ENCODE peak calls at places on chromosome 6, in four cellular contexts. I, L, K and O are unnamed samples.

GRCh38 chr6:158654498-158654897 is 4.6 kb downstream of the SYTL3 start:
- DNase-seq in I (peak; percentile 60), L (no peak), K (no peak), O (peak; percentile 76)

GRCh38 chr6:88388589-88388988 is 222.4 kb upstream of the CNR1 start:
- DNase-seq in I (no peak), L (no peak), K (no peak), O (no peak)

GRCh38 chr6:16644540-16645250 is 116.6 kb downstream of the ATXN1 start:
- DNase-seq in I (no peak), L (no peak), K (no peak), O (no peak)

GRCh38 chr6:5213851-5214507 is 46.8 kb downstream of the LYRM4 start:
- DNase-seq in I (no peak), L (no peak), K (no peak), O (no peak)

GRCh38 chr6:170253910-170254269 is 37.0 kb downstream of the DLL1 start:
- DNase-seq in I (no peak), L (no peak), K (no peak), O (no peak)

GRCh38 chr6:3575701-3576100 is 118.9 kb upstream of the SLC22A23 start:
- DNase-seq in I (no peak), L (no peak), K (no peak), O (no peak)

GRCh38 chr6:167841981-167842380 is 15.3 kb downstream of the AFDN start:
- DNase-seq in I (no peak), L (no peak), K (no peak), O (no peak)

GRCh38 chr6:16754864-16755263 is 6.4 kb downstream of the ATXN1 start:
- DNase-seq in I (peak; percentile 49), L (no peak), K (no peak), O (no peak)

GRCh38 chr6:38055210-38055609 is 235.7 kb downstream of the ZFAND3 start:
- DNase-seq in I (no peak), L (no peak), K (no peak), O (no peak)

GRCh38 chr6:134074151-134074712 is 21.8 kb upstream of the SLC2A12 start:
- DNase-seq in I (no peak), L (no peak), K (no peak), O (no peak)

GRCh38 chr6:156487877-156488276 is 289.3 kb upstream of the ARID1B start:
- DNase-seq in I (no peak), L (no peak), K (no peak), O (no peak)

GRCh38 chr6:144951730-144952437 is 666.7 kb downstream of the UTRN start:
- DNase-seq in I (no peak), L (no peak), K (no peak), O (no peak)

GRCh38 chr6:43817192-43817591 is 47.2 kb downstream of the VEGFA start:
- DNase-seq in I (peak; percentile 51), L (peak; percentile 4), K (peak; percentile 93), O (no peak)

GRCh38 chr6:42704251-42704936 is 18.0 kb downstream of the PRPH2 start:
- DNase-seq in I (no peak), L (no peak), K (no peak), O (no peak)

GRCh38 chr6:135270676-135271536 is 89.8 kb downstream of the MYB start:
- DNase-seq in I (peak; percentile 86), L (no peak), K (no peak), O (peak; percentile 74)

GRCh38 chr6:76682842-76683241 is 610.4 kb upstream of the IMPG1 start:
- DNase-seq in I (no peak), L (no peak), K (no peak), O (no peak)

GRCh38 chr6:38483526-38483925 is 156.2 kb downstream of the BTBD9 start:
- DNase-seq in I (no peak), L (peak; percentile 49), K (no peak), O (no peak)

GRCh38 chr6:24033284-24033683 is 92.7 kb upstream of the NRSN1 start:
- DNase-seq in I (no peak), L (no peak), K (no peak), O (no peak)

GRCh38 chr6:99522531-99522930 is 7.3 kb upstream of the USP45 start:
- DNase-seq in I (no peak), L (no peak), K (no peak), O (no peak)

GRCh38 chr6:5457036-5457435 is 195.7 kb downstream of the FARS2 start:
- DNase-seq in I (no peak), L (no peak), K (peak; percentile 68), O (peak; percentile 59)

GRCh38 chr6:105810105-105810921 is 275.8 kb upstream of the PRDM1 start:
- DNase-seq in I (peak; percentile 40), L (no peak), K (peak; percentile 36), O (no peak)

GRCh38 chr6:6546318-6547110 is 42.0 kb upstream of the LY86 start:
- DNase-seq in I (no peak), L (no peak), K (no peak), O (no peak)

GRCh38 chr6:35477028-35477427 is 8.8 kb downstream of the RPL10A start:
- DNase-seq in I (no peak), L (no peak), K (no peak), O (no peak)

GRCh38 chr6:122712093-122712863 is 67.2 kb upstream of the FABP7 start:
- DNase-seq in I (no peak), L (no peak), K (no peak), O (no peak)

GRCh38 chr6:25085761-25086160 is 150.0 kb upstream of the RIPOR2 start:
- DNase-seq in I (no peak), L (peak; percentile 17), K (no peak), O (no peak)

GRCh38 chr6:137728386-137729349 is 138.4 kb upstream of the TNFAIP3 start:
- DNase-seq in I (no peak), L (no peak), K (peak; percentile 27), O (no peak)

GRCh38 chr6:8054276-8054675 is 9.9 kb downstream of the BLOC1S5 start:
- DNase-seq in I (no peak), L (no peak), K (no peak), O (no peak)

GRCh38 chr6:5275497-5275896 is 14.2 kb downstream of the FARS2 start:
- DNase-seq in I (no peak), L (no peak), K (no peak), O (no peak)